ENCODE peak calls at places on chromosomes 2 and 18, in four cellular contexts. Y is A549, M is astrocyte, Z is heart right ventricle. L is an unnamed sample.

GRCh38 chr18:50009772-50010171 is 185.2 kb downstream of the MYO5B start:
- DNase-seq in Y (peak; percentile 21), M (no peak), Z (peak; percentile 10), L (peak; percentile 61)

GRCh38 chr2:24297663-24298062 is 62.7 kb downstream of the ITSN2 start:
- DNase-seq in Y (no peak), M (no peak), Z (no peak), L (no peak)

GRCh38 chr2:96816836-96817702 is 1.0 kb downstream of the CNNM3 start:
- DNase-seq in Y (no peak), M (peak; percentile 24), Z (no peak), L (no peak)

GRCh38 chr2:233241803-233242202 is 9.7 kb upstream of the ATG16L1 start:
- DNase-seq in Y (no peak), M (no peak), Z (no peak), L (no peak)

GRCh38 chr2:46967990-46968647 is 52.5 kb upstream of the MCFD2 start:
- DNase-seq in Y (peak; percentile 91), M (peak; percentile 88), Z (peak; percentile 56), L (peak; percentile 86)

GRCh38 chr2:100299548-100299947 is 22.8 kb downstream of the LONRF2 start:
- DNase-seq in Y (no peak), M (no peak), Z (no peak), L (no peak)

GRCh38 chr2:175600024-175600831 is 401.8 kb downstream of the LNPK start:
- DNase-seq in Y (no peak), M (no peak), Z (no peak), L (no peak)

GRCh38 chr2:143354050-143354449 is 224.8 kb downstream of the ARHGAP15 start:
- DNase-seq in Y (no peak), M (no peak), Z (no peak), L (no peak)

GRCh38 chr2:25387479-25388449 is 46.0 kb upstream of the DNMT3A start:
- DNase-seq in Y (no peak), M (no peak), Z (no peak), L (no peak)

GRCh38 chr2:109497911-109498870 is 115.6 kb downstream of the SEPTIN10 start:
- DNase-seq in Y (no peak), M (no peak), Z (no peak), L (no peak)

GRCh38 chr2:41791523-41791922 is 256.3 kb upstream of the PKDCC start:
- DNase-seq in Y (no peak), M (peak; percentile 21), Z (peak; percentile 49), L (no peak)

GRCh38 chr2:160169401-160169918 is 30.6 kb downstream of the ITGB6 start:
- DNase-seq in Y (no peak), M (no peak), Z (no peak), L (peak; percentile 51)

GRCh38 chr2:162490052-162490717 is 146.3 kb downstream of the GCA start:
- DNase-seq in Y (no peak), M (no peak), Z (no peak), L (no peak)

GRCh38 chr2:219081096-219081495 is 20.4 kb upstream of the IHH start:
- DNase-seq in Y (no peak), M (no peak), Z (no peak), L (no peak)

GRCh38 chr2:207706936-207707860 is 4.2 kb upstream of the CCNYL1 start:
- DNase-seq in Y (no peak), M (no peak), Z (no peak), L (no peak)

GRCh38 chr2:43129676-43130547 is 96.5 kb downstream of the ZFP36L2 start:
- DNase-seq in Y (no peak), M (peak; percentile 60), Z (no peak), L (no peak)

GRCh38 chr2:85577386-85578242 is at the start of gene VAMP8:
- DNase-seq in Y (no peak), M (no peak), Z (no peak), L (peak; percentile 86)

GRCh38 chr2:27308359-27308875 is at the start of gene UCN:
- DNase-seq in Y (no peak), M (peak; percentile 21), Z (peak; percentile 59), L (no peak)

GRCh38 chr2:19536136-19536535 is 177.7 kb upstream of the OSR1 start:
- DNase-seq in Y (no peak), M (no peak), Z (no peak), L (no peak)

GRCh38 chr2:58239243-58239642 is 1.9 kb downstream of the FANCL start:
- DNase-seq in Y (no peak), M (no peak), Z (no peak), L (no peak)

GRCh38 chr18:54392621-54393023 is 34.9 kb downstream of the C18orf54 start:
- DNase-seq in Y (peak; percentile 11), M (peak; percentile 29), Z (no peak), L (no peak)

GRCh38 chr18:78955066-78955465 is 24.6 kb upstream of the SALL3 start:
- DNase-seq in Y (no peak), M (no peak), Z (no peak), L (no peak)

GRCh38 chr2:183872131-183872530 is 726.2 kb upstream of the ZNF804A start:
- DNase-seq in Y (no peak), M (no peak), Z (no peak), L (no peak)

GRCh38 chr2:241386519-241386918 is 30.4 kb downstream of the FARP2 start:
- DNase-seq in Y (no peak), M (no peak), Z (no peak), L (no peak)
- H3K4me1 ChIP-seq in Y (no peaks in the 10 kb centered on the region), M (no peaks in the 10 kb centered on the region), Z (peaks cover 7% of the 10 kb centered on the region), L (peaks cover 12% of the 10 kb centered on the region)

DNA sequence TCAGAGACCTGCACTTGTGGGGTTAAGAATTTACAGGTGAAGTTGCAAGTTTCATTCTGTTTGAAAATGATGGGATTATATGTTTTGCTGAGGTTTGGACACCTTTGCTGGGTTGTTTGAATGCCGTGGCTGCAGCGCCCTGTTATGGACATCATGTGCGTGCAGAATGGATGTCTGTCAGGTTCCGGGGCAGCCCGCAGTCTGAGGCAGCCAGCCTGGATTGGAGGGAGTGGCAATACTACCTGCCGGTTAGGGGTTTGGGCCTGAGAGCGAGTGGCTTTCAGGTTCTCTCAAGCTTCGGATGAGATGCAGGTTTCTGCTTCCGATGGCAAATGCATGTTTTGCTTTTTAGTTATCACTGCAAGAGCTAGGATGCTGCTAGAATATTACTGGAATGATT is 1.1 kb downstream of the CASP8 start:
- DNase-seq in Y (no peak), M (no peak), Z (no peak), L (peak; percentile 28)
- TF ChIP-seq CTCF in Y (no peak), M (no peak), Z (no peak), L (no peak)

DNA sequence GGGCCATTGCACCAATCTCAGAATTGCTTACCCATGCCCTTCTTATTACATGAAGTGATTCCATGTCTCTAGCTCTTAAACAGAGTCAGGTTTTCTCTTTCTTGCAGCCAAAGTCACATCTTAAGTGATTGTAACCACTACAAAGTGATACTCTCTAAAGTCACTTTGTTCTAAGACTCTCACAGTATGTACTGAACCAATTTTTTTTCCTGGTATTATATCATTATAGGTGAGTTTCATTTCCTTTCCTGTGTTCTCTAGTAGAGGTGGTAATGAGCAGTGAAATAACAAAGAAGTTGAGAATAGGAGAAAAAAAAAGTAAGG is 66.3 kb upstream of the DARS1 start:
- DNase-seq in Y (no peak), M (no peak), Z (no peak), L (no peak)
- H3K4me1 ChIP-seq in Y (no peaks in the 10 kb centered on the region), M (no peaks in the 10 kb centered on the region), Z (no peaks in the 10 kb centered on the region), L (no peaks in the 10 kb centered on the region)

GRCh38 chr2:212005077-212005671 is 533.4 kb downstream of the ERBB4 start:
- DNase-seq in Y (peak; percentile 2), M (peak; percentile 5), Z (peak; percentile 8), L (peak; percentile 36)
- TF ChIP-seq CTCF in Y (peak; percentile 51), M (peak; percentile 53), Z (no peak), L (no peak)

DNA sequence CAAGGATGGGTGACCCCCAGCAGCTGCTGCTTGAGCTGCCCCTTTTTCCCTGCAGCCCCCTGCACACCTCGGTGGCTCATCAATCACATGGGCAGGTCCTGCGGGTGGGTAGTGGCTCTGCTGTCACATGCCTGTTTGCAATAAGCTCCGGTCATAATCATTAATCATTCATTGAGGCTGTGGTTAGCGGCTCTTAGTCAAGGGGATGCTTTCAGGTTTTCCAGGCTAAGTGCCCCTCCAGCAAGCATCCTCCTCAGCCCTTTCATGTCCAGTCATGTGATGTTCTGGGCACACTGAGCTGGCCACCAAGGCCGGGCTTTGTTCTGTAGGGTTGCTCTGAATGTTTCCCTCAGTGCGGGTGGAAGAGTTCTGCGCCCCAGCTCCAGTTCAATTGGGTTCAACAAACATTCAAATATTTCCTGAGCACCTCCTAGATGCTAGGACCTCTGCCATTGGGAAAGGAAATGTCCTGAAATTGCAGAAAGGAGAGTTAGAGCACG is 96.5 kb upstream of the LDAH start:
- DNase-seq in Y (no peak), M (no peak), Z (no peak), L (no peak)
- H3K4me1 ChIP-seq in Y (no peaks in the 10 kb centered on the region), M (peaks cover 4% of the 10 kb centered on the region), Z (no peaks in the 10 kb centered on the region), L (no peaks in the 10 kb centered on the region)